ENCODE peak calls at places on chromosome 20, in ten cellular contexts. Q is PC-3, N is prostate gland, V is SJSA1, P is colonic mucosa, T is endothelial cell of umbilical vein, O is hepatocyte, W is breast epithelium, B is left lung, J is esophagus squamous epithelium. D is an unnamed sample.

GRCh38 chr20:13995841-13996240 is 525 bp downstream of the MACROD2 start:
- DNase-seq in Q (peak; percentile 61), N (peak; percentile 52), V (no peak), P (peak; percentile 62), T (peak; percentile 12), O (peak; percentile 78), W (no peak), B (peak; percentile 43), J (no peak), D (peak; percentile 31)

GRCh38 chr20:18314786-18315406 is 26.6 kb downstream of the ZNF133 start:
- DNase-seq in Q (peak; percentile 98), N (no peak), V (peak; percentile 28), P (no peak), T (no peak), O (no peak), W (no peak), B (no peak), J (no peak), D (no peak)

GRCh38 chr20:49786671-49787370 is 25.8 kb upstream of the SLC9A8 start:
- DNase-seq in Q (peak; percentile 63), N (no peak), V (no peak), P (no peak), T (peak; percentile 42), O (no peak), W (no peak), B (no peak), J (no peak), D (no peak)

GRCh38 chr20:60242836-60243520 is 284.8 kb downstream of the CDH26 start:
- DNase-seq in Q (no peak), N (no peak), V (peak; percentile 41), P (no peak), T (no peak), O (no peak), W (no peak), B (no peak), J (no peak), D (no peak)

GRCh38 chr20:18496042-18496441 is 983 bp downstream of the RBBP9 start:
- DNase-seq in Q (peak; percentile 13), N (no peak), V (no peak), P (no peak), T (peak; percentile 5), O (peak; percentile 11), W (no peak), B (no peak), J (no peak), D (no peak)

GRCh38 chr20:10172998-10173655 is 45.5 kb upstream of the SNAP25 start:
- DNase-seq in Q (no peak), N (no peak), V (no peak), P (no peak), T (no peak), O (no peak), W (no peak), B (no peak), J (no peak), D (no peak)

GRCh38 chr20:20466341-20466879 is 98.5 kb downstream of the INSM1 start:
- DNase-seq in Q (no peak), N (no peak), V (no peak), P (no peak), T (no peak), O (no peak), W (no peak), B (no peak), J (no peak), D (no peak)

GRCh38 chr20:51861726-51862466 is 59.6 kb upstream of the SALL4 start:
- DNase-seq in Q (no peak), N (no peak), V (peak; percentile 37), P (no peak), T (no peak), O (no peak), W (no peak), B (no peak), J (no peak), D (no peak)

GRCh38 chr20:61949714-61950630 is 115.7 kb downstream of the TAF4 start:
- DNase-seq in Q (no peak), N (no peak), V (no peak), P (no peak), T (no peak), O (no peak), W (peak; percentile 38), B (peak; percentile 17), J (no peak), D (no peak)

GRCh38 chr20:52983726-52984450 is 11.7 kb downstream of the TSHZ2 start:
- DNase-seq in Q (no peak), N (no peak), V (no peak), P (no peak), T (no peak), O (no peak), W (no peak), B (no peak), J (no peak), D (no peak)

GRCh38 chr20:24470031-24470781 is 777 bp downstream of the SYNDIG1 start:
- DNase-seq in Q (no peak), N (no peak), V (no peak), P (no peak), T (no peak), O (peak; percentile 28), W (peak; percentile 56), B (no peak), J (no peak), D (no peak)
- H3K27ac ChIP-seq in Q (no peak overlapping the region), N (no peak overlapping the region), V (no peak overlapping the region), P (no peak overlapping the region), T (no peak overlapping the region), O (no peak overlapping the region), W (no peak overlapping the region), B (no peak overlapping the region), J (no peak overlapping the region), D (peak overlapping the region; percentile 37)

GRCh38 chr20:44703956-44704488 is 11.1 kb upstream of the CCN5 start:
- DNase-seq in Q (no peak), N (no peak), V (no peak), P (no peak), T (no peak), O (no peak), W (no peak), B (no peak), J (no peak), D (peak; percentile 56)

GRCh38 chr20:44704551-44704971 is 10.6 kb upstream of the CCN5 start:
- DNase-seq in Q (peak; percentile 46), N (no peak), V (peak; percentile 49), P (no peak), T (no peak), O (no peak), W (no peak), B (no peak), J (no peak), D (peak; percentile 49)

GRCh38 chr20:44707259-44707580 is 7.9 kb upstream of the CCN5 start:
- DNase-seq in Q (no peak), N (no peak), V (no peak), P (no peak), T (no peak), O (no peak), W (no peak), B (no peak), J (no peak), D (no peak)

GRCh38 chr20:44706371-44707258 is 8.6 kb upstream of the CCN5 start:
- DNase-seq in Q (no peak), N (no peak), V (no peak), P (no peak), T (no peak), O (no peak), W (no peak), B (no peak), J (no peak), D (peak; percentile 76)

DNA sequence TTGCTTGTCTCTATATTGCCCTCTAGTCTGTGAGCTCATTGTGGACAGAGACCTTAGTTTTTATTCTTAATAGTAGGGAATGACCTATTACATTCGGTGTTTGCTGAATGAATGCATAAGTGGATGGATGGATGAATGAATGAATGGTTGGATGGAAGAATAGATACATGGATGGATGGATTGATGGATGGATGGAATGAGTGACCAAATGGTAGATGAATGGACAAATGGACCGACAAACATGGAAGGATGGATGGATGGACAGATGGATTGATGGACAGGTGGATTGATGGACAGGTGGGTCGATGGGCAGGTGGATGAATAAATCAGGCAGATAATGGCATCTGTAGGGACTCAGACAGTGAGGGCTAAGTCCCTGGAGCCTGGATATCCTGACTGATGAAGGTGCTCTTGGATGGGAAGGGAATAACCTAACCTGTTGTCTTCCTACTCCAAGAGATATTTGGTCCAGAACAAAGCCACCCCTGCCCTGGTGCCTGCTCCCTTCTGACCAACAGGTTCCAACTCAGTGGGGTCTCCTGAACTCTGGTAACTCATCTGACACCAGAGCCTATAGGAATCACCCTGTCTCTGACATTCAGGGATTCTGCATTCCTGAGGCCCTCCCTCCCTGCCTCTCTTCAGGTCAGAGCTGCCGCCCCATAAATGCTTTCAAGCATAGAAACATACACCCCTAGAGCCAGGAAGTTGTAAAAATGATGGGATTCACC is 9.6 kb upstream of the CCN5 start:
- DNase-seq in Q (no peak), N (no peak), V (no peak), P (no peak), T (no peak), O (no peak), W (no peak), B (no peak), J (no peak), D (no peak)
- H3K27ac ChIP-seq in Q (no peak overlapping the region), N (peak overlapping the region; percentile 16), V (no peak overlapping the region), P (no peak overlapping the region), T (no peak overlapping the region), O (no peak overlapping the region), W (peak overlapping the region; percentile 81), B (no peak overlapping the region), J (peak overlapping the region; percentile 73), D (peak overlapping the region; percentile 42)

GRCh38 chr20:5835870-5836269 is 85.7 kb downstream of the SHLD1 start:
- DNase-seq in Q (no peak), N (no peak), V (no peak), P (no peak), T (peak; percentile 68), O (no peak), W (no peak), B (no peak), J (no peak), D (no peak)

GRCh38 chr20:5834436-5835005 is 84.3 kb downstream of the SHLD1 start:
- DNase-seq in Q (no peak), N (no peak), V (no peak), P (no peak), T (no peak), O (no peak), W (no peak), B (no peak), J (no peak), D (no peak)

GRCh38 chr20:5831539-5832237 is 81.5 kb downstream of the SHLD1 start:
- DNase-seq in Q (no peak), N (no peak), V (no peak), P (no peak), T (no peak), O (no peak), W (no peak), B (no peak), J (no peak), D (no peak)

GRCh38 chr20:5833309-5833941 is 83.2 kb downstream of the SHLD1 start:
- DNase-seq in Q (no peak), N (no peak), V (no peak), P (no peak), T (no peak), O (no peak), W (no peak), B (no peak), J (no peak), D (no peak)

GRCh38 chr20:5835234-5835845 is 85.1 kb downstream of the SHLD1 start:
- DNase-seq in Q (peak; percentile 79), N (no peak), V (peak; percentile 3), P (no peak), T (peak; percentile 82), O (no peak), W (no peak), B (peak; percentile 43), J (no peak), D (peak; percentile 46)
- H3K27ac ChIP-seq in Q (no peak overlapping the region), N (no peak overlapping the region), V (no peak overlapping the region), P (no peak overlapping the region), T (peak overlapping the region; percentile 36), O (peak overlapping the region; percentile 30), W (no peak overlapping the region), B (peak overlapping the region; percentile 40), J (no peak overlapping the region), D (peak overlapping the region; percentile 16)

GRCh38 chr20:37262516-37262915 is 902 bp upstream of the GHRH start:
- DNase-seq in Q (no peak), N (no peak), V (no peak), P (no peak), T (no peak), O (no peak), W (no peak), B (no peak), J (no peak), D (no peak)
- H3K27ac ChIP-seq in Q (no peak overlapping the region), N (no peak overlapping the region), V (no peak overlapping the region), P (no peak overlapping the region), T (no peak overlapping the region), O (no peak overlapping the region), W (no peak overlapping the region), B (no peak overlapping the region), J (no peak overlapping the region), D (no peak overlapping the region)